ENCODE peak calls at places on chromosomes 16 and 17, in five cellular contexts. G is NCI-H1417 treated with DMSO at 0.1 percent for 48 hours; V is posterior cingulate gyrus; N is CD8-positive, alpha-beta memory T cell; O is HAP-1. D is an unnamed sample.

GRCh38 chr17:40984226-40984625 is at the start of gene KRT40:
- DNase-seq in N (no peak), V (no peak), G (no peak), O (no peak), D (no peak)

GRCh38 chr16:21084631-21085235 is 65.9 kb downstream of the DNAH3 start:
- DNase-seq in O (no peak), G (no peak), V (no peak), N (no peak), D (no peak)

GRCh38 chr16:9097266-9098219 is 6.1 kb downstream of the HAPSTR1 start:
- DNase-seq in V (no peak), O (no peak), G (no peak), N (no peak), D (no peak)

GRCh38 chr16:89155184-89155679 is 16.3 kb upstream of the CDH15 start:
- DNase-seq in V (no peak), N (no peak), G (no peak), O (no peak), D (no peak)

GRCh38 chr17:55149485-55149884 is 115.3 kb upstream of the HLF start:
- DNase-seq in G (no peak), O (no peak), V (no peak), N (no peak), D (no peak)

GRCh38 chr16:74868501-74868900 is 93.9 kb upstream of the FA2H start:
- DNase-seq in V (no peak), O (peak; percentile 54), G (no peak), N (no peak), D (no peak)

GRCh38 chr16:10895053-10895946 is 18.3 kb downstream of the CIITA start:
- DNase-seq in O (peak; percentile 5), N (peak; percentile 51), V (no peak), G (no peak), D (peak; percentile 64)

GRCh38 chr17:29723283-29724047 is 100.8 kb upstream of the CORO6 start:
- DNase-seq in G (no peak), V (no peak), N (peak; percentile 54), O (no peak), D (no peak)

GRCh38 chr17:82917656-82918345 is 78.0 kb upstream of the ZNF750 start:
- DNase-seq in O (no peak), V (no peak), G (no peak), N (peak; percentile 63), D (peak; percentile 64)

GRCh38 chr16:5041604-5042133 is 7.9 kb upstream of the NAGPA start:
- DNase-seq in O (no peak), G (no peak), V (no peak), N (no peak), D (no peak)

GRCh38 chr16:89565506-89566372 is 5.3 kb downstream of the RPL13 start:
- DNase-seq in N (peak; percentile 62), O (peak; percentile 40), V (no peak), G (no peak), D (peak; percentile 53)

GRCh38 chr16:86952769-86953168 is 364.4 kb downstream of the C16orf95 start:
- DNase-seq in G (no peak), N (no peak), V (no peak), O (no peak), D (no peak)